ENCODE peak calls at places on chromosomes 2 and 18, in four cellular contexts. P is breast epithelium; H is right atrium auricular region; T is naive thymus-derived CD4-positive, alpha-beta T cell. V is an unnamed sample. For H3K4me1 and H3K36me3, the result is how much of the 10 kb centered on the place peaks cover.

GRCh38 chr2:51918113-51918512 is 886.2 kb upstream of the NRXN1 start:
- DNase-seq in P (no peak), T (no peak), H (no peak), V (no peak)

GRCh38 chr2:33791625-33792024 is 192.5 kb upstream of the FAM98A start:
- DNase-seq in H (no peak), T (no peak), P (no peak), V (no peak)

GRCh38 chr2:70305531-70305930 is 3.7 kb upstream of the FAM136A start:
- DNase-seq in H (no peak), P (no peak), T (no peak), V (no peak)

GRCh38 chr2:68319397-68320117 is at the start of gene CNRIP1:
- DNase-seq in P (no peak), H (peak), T (no peak), V (peak)

GRCh38 chr18:72948439-72948838 is 80.7 kb upstream of the NETO1 start:
- DNase-seq in P (no peak), T (no peak), H (no peak), V (no peak)

GRCh38 chr2:62297642-62298010 is 101.7 kb downstream of the B3GNT2 start:
- DNase-seq in T (no peak), P (no peak), H (no peak), V (no peak)

GRCh38 chr2:78718031-78718430 is 307.5 kb upstream of the REG3G start:
- DNase-seq in P (no peak), H (no peak), T (no peak), V (no peak)

GRCh38 chr2:151771599-151772358 is 37.5 kb upstream of the NEB start:
- DNase-seq in T (no peak), P (no peak), H (peak), V (peak)

GRCh38 chr18:72847771-72848170 is 20.0 kb downstream of the NETO1 start:
- DNase-seq in H (no peak), T (no peak), P (no peak), V (no peak)

GRCh38 chr2:75481041-75481836 is 79.5 kb downstream of the EVA1A start:
- DNase-seq in H (no peak), P (no peak), T (no peak), V (peak)

GRCh38 chr2:238916176-238916874 is 68.4 kb downstream of the TWIST2 start:
- DNase-seq in T (no peak), H (no peak), P (no peak), V (no peak)

GRCh38 chr2:66555511-66556324 is 120.8 kb downstream of the MEIS1 start:
- DNase-seq in H (no peak), T (no peak), P (no peak), V (no peak)

GRCh38 chr2:99101697-99102096 is 39.8 kb upstream of the C2orf15 start:
- DNase-seq in H (no peak), P (no peak), T (no peak), V (no peak)

GRCh38 chr2:216049452-216049851 is 32.2 kb downstream of the PECR start:
- DNase-seq in T (no peak), P (no peak), H (no peak), V (no peak)
- H3K4me1 ChIP-seq in T (under half), P (under half), H (under half), V (under half)

GRCh38 chr2:118222643-118223486 is 134.6 kb downstream of the INSIG2 start:
- DNase-seq in T (no peak), H (no peak), P (no peak), V (no peak)

GRCh38 chr2:118223487-118224136 is 135.3 kb downstream of the INSIG2 start:
- DNase-seq in H (no peak), P (no peak), T (peak), V (no peak)

GRCh38 chr2:118224144-118224887 is 136.0 kb downstream of the INSIG2 start:
- DNase-seq in T (peak), H (no peak), P (no peak), V (peak)

GRCh38 chr2:118221952-118222594 is 133.8 kb downstream of the INSIG2 start:
- DNase-seq in P (peak), H (no peak), T (peak), V (no peak)

DNA sequence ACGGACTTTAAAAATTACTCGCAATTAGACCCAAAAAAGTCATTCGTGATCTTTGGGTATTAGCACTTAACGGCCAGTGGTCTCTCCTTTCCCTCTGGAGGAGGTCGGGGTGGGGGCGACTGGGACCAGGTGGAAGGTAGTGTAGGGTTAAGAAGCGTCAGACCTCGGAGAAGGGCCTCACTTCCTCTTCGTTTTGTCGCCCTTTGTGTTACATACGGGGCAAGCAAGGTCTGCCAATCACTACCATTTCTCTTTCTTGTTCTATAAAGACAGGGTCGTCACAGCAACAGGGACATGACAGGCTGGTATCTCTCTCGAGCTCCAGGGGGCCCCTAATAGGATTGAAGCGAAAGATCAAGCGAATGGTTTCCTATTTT is 136.6 kb downstream of the INSIG2 start:
- DNase-seq in T (peak), H (no peak), P (no peak), V (no peak)
- H3K36me3 ChIP-seq in T (under half), H (under half), P (under half), V (under half)

DNA sequence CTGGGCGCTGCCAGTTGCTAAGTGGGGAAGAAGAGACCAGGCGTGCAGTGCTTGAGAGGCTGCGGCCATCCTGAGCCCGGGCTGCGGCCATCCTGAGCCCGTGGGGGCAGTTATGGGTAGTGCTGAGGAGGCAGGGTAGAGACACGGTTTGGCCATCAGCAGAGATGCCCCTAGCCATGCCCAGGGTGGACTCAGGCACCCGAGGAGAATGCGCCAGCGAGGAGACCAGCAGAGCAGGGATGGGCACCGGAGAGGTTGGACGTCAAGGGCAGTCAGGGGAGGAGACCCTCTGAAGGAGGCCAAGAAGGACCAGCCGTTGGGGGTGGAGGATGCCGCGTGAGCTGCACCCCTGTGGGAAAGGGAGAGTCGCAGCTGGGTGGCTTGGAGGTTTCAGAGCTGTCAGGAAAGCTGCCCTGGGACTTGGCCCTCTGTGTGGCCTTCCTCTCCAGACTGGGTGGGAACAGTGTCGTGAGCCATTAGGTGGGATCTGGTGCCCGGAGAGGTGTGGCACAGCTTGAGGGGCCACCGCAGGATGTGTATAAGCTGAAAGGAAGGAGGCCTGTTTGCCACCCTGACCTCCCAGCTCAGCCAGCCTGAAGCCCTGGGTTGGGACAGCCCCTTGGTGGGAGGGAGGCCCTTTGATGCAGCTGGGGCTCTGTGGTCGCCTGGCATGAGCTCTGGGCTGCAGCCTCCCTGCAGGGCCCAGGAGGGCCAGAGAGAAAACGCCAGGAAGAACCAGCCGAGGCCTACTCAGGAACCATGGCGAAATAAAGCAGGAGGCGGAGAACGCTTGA is 56.0 kb downstream of the SH3BP4 start:
- DNase-seq in T (no peak), H (no peak), P (no peak), V (no peak)
- H3K4me1 ChIP-seq in T (under half), H (half or more), P (under half), V (under half)

GRCh38 chr2:6914829-6915228 is 2.4 kb upstream of the RNF144A start:
- DNase-seq in H (no peak), T (no peak), P (peak), V (no peak)

GRCh38 chr2:6915399-6915798 is 1.8 kb upstream of the RNF144A start:
- DNase-seq in T (no peak), P (no peak), H (no peak), V (no peak)

GRCh38 chr2:6916736-6917070 is 509 bp upstream of the RNF144A start:
- DNase-seq in H (no peak), T (no peak), P (no peak), V (no peak)

GRCh38 chr2:6917071-6917760 is at the start of gene RNF144A:
- DNase-seq in P (no peak), H (no peak), T (peak), V (peak)

GRCh38 chr2:6916224-6916623 is 988 bp upstream of the RNF144A start:
- DNase-seq in H (no peak), T (no peak), P (no peak), V (no peak)
- H3K36me3 ChIP-seq in H (under half), T (under half), P (under half), V (under half)

DNA sequence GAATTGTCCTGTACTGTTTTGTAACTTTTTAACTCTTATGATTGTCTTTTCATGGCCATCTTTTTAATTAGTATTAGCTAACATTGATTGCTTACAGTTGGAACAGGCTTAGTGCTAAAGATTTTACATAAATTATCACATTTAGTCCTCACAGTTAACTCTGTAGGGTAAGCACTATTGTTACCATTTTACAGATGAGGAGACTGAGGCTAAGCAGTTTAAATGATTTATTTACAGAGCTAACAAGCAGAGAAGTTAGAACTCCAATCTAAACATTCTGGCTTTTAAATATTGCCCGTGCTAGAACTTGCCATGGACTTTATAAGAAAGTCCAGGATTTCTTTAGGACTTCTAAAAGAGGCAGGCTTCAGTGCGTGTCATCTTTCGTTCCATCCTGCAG is 48.6 kb downstream of the EPAS1 start:
- DNase-seq in T (no peak), P (no peak), H (no peak), V (no peak)
- H3K4me1 ChIP-seq in T (under half), P (under half), H (half or more), V (under half)

DNA sequence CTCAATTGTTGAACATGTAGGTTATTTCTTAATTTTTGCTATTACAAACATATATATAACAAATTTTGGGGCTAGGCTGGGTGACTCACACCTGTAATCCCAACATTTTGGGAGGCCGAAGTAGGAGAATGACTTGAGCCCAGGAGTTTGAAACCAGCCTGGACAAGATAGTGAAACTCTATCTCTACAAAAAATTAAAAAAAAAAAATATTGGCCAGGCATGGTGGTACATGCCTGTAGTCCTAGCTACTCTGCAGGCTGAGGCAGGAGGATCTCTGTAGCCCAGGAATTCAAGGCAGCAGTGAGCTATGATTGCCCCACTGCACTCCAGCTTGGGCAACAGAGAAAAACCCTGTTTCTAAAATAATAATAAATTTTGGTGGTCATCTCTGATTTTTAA is 23.5 kb downstream of the SLC4A1AP start:
- DNase-seq in T (no peak), H (no peak), P (no peak), V (no peak)
- H3K36me3 ChIP-seq in T (under half), H (under half), P (under half), V (under half)

DNA sequence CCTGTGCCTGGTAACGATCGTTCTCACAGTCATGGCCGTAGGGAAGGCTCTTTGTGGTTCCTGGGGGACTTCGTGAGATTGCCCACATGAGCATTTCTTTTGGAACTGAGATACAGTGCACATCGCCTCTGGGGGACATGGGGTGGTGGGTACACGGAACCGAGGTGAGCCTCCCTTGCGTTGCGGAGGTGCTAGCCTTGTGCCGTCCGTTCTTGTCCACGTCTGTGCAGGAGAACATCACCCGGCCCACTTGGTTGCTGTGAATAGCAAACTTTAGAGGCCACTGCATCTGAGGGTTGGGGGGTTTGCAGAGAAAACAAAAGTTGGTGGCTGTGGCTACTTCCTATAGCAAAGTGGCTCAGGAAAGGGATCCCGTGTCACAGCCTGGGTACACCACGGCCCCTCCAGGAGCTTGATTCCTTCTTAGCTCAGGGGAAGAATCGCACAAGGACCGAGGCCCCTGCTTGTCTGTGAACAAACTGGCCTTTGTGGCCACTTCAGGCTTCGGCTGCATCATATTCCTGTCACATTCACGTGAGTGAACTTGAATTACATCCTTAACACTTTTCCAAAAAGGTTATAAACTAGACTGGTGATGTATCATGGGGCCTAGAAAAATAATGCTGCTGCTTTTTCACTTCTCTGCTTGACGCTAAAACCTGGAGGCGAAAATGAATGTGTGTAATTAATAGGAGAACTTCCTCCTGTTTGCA is 72.6 kb downstream of the LRRFIP1 start:
- DNase-seq in H (no peak), T (no peak), P (no peak), V (no peak)
- H3K4me1 ChIP-seq in H (half or more), T (half or more), P (under half), V (half or more)

DNA sequence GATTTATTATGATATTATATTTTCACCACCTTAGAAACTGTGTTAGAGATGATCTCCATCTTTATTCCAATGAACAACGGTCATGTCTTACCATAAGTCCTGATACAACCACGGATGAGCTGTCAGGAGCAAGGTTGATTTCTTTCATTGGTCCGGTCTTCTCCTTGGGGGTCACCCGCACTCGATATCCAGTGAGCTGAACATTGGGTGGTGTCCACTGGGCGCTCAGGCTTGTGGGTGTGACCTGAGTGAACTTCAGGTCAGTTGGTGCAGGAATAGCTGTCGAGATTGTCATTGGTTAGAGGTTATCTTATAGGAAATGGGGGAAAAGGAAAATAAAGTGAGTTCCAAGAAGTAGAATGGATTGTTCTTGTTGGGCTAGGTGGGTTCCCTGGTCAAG is 56.8 kb downstream of the FN1 start:
- DNase-seq in T (no peak), H (no peak), P (no peak), V (no peak)
- H3K36me3 ChIP-seq in T (under half), H (half or more), P (under half), V (under half)

DNA sequence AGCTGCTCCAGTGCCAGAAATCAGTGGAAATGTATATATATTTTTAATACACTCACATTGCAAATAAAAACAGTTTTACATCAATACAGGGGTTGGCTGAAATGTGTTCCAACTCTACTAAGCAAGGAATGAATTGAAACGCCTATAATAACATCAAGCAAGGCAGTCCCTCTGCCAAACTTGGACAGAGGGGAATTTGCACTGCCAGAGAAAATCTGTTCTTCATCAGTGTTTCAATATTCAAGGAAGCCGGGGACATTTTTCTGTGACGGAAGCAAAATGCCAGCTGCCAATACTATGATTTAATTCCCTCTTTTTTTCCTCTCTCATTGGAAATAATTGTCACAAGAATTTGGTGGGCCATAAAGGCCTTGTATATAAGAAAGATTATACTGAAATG is 335.2 kb downstream of the TNS1 start:
- DNase-seq in P (no peak), H (peak), T (no peak), V (no peak)
- H3K4me1 ChIP-seq in P (under half), H (under half), T (under half), V (under half)

GRCh38 chr2:137420744-137421143 is 543.5 kb upstream of the HNMT start:
- DNase-seq in T (no peak), P (no peak), H (no peak), V (no peak)
- H3K36me3 ChIP-seq in T (under half), P (under half), H (under half), V (under half)